ENCODE peak calls at places on chromosome 10, in eight cellular contexts. P is cardiac muscle cell; B is ascending aorta; N is SK-N-SH; J is CD8-positive, alpha-beta T cell; I is endothelial cell of umbilical vein; H is K562; U is colonic mucosa. G is an unnamed sample. For H3K4me1, the result is how much of the 10 kb centered on the place peaks cover.

GRCh38 chr10:119807960-119808697 is 64.5 kb downstream of the MCMBP start:
- DNase-seq in P (no peak), B (no peak), N (no peak), J (no peak), I (peak), H (no peak), U (no peak), G (no peak)

GRCh38 chr10:121436281-121436629 is 162.0 kb downstream of the FGFR2 start:
- DNase-seq in P (no peak), B (no peak), N (no peak), J (no peak), I (no peak), H (no peak), U (no peak), G (no peak)

GRCh38 chr10:42979730-42980467 is 97.0 kb upstream of the RET start:
- DNase-seq in P (no peak), B (no peak), N (peak), J (no peak), I (no peak), H (no peak), U (no peak), G (no peak)

GRCh38 chr10:121070257-121070656 is 219.1 kb downstream of the WDR11 start:
- DNase-seq in P (no peak), B (no peak), N (no peak), J (no peak), I (no peak), H (peak), U (peak), G (no peak)

GRCh38 chr10:86371116-86371515 is 4.5 kb upstream of the GRID1 start:
- DNase-seq in P (no peak), B (no peak), N (no peak), J (no peak), I (no peak), H (no peak), U (no peak), G (no peak)

GRCh38 chr10:127151541-127151940 is 44.9 kb downstream of the INSYN2A start:
- DNase-seq in P (no peak), B (no peak), N (no peak), J (no peak), I (no peak), H (no peak), U (no peak), G (no peak)

GRCh38 chr10:68110027-68110426 is 739 bp downstream of the MYPN start:
- DNase-seq in P (no peak), B (no peak), N (no peak), J (no peak), I (no peak), H (no peak), U (no peak), G (no peak)

GRCh38 chr10:132173185-132173584 is 13.6 kb upstream of the DPYSL4 start:
- DNase-seq in P (no peak), B (no peak), N (no peak), J (no peak), I (no peak), H (no peak), U (no peak), G (no peak)

GRCh38 chr10:43731486-43731885 is 82.8 kb upstream of the ZNF32 start:
- DNase-seq in P (no peak), B (no peak), N (no peak), J (no peak), I (no peak), H (peak), U (no peak), G (no peak)

GRCh38 chr10:129365767-129366400 is 101.2 kb upstream of the MGMT start:
- DNase-seq in P (no peak), B (no peak), N (peak), J (no peak), I (no peak), H (peak), U (no peak), G (no peak)

GRCh38 chr10:69716711-69717560 is 84.8 kb upstream of the COL13A1 start:
- DNase-seq in P (peak), B (no peak), N (peak), J (peak), I (no peak), H (peak), U (peak), G (no peak)

DNA sequence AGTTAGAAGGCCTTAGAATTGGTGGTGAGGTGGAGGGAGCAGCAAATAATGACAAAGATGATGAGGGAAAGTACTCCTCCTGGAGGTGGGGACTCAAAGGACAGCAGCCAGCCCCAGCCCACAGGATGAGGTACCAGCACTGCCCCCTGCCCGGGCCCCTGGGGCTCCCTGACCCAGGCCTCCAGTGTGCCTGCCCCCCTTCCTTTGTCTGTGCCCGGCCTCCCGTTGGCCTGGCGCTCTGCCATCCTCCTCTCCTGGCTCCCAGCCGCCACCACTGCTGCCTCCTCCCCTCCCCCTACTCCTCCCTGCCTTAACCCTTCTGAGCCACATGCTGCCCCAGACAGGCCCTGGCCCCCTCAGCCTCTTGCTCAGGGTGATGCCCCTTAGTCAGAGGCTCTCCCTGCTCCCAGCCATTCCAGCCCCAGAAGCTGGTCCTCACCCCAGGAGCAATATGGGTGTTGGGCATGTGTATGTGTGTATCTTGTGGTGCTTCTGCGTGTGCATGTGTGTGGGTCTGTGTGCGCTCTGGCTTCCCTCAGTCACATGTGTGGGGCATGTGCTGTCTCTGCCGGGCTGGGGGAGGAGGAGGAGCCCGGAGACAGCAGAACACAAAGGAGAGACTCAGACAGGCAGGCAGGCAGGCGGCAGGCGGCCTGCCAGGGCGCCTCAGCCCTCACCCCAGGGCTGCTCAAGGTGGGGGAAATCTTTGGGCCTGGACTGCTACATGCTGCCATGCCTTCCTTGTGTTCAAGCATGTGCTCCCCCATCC is 2.6 kb downstream of the LDB1 start:
- DNase-seq in P (peak), B (no peak), N (peak), J (peak), I (peak), H (peak), U (peak), G (no peak)
- H3K4me1 ChIP-seq in P (half or more), B (under half), N (half or more), J (half or more), I (half or more), H (half or more), U (under half), G (under half)

GRCh38 chr10:133179128-133179520 is 19.1 kb downstream of the KNDC1 start:
- DNase-seq in P (no peak), B (no peak), N (no peak), J (no peak), I (no peak), H (no peak), U (no peak), G (no peak)
- H3K4me3 ChIP-seq in P (no peak), B (no peak), N (no peak), J (no peak), I (no peak), H (no peak), U (no peak), G (no peak)

GRCh38 chr10:4673279-4674040 is 152.5 kb upstream of the AKR1E2 start:
- DNase-seq in P (no peak), B (no peak), N (no peak), J (no peak), I (no peak), H (no peak), U (no peak), G (no peak)

GRCh38 chr10:4670737-4671136 is 155.3 kb upstream of the AKR1E2 start:
- DNase-seq in P (no peak), B (no peak), N (no peak), J (no peak), I (no peak), H (no peak), U (no peak), G (no peak)

GRCh38 chr10:4669585-4669984 is 156.4 kb upstream of the AKR1E2 start:
- DNase-seq in P (no peak), B (no peak), N (no peak), J (no peak), I (no peak), H (no peak), U (no peak), G (no peak)

GRCh38 chr10:4672199-4672598 is 153.8 kb upstream of the AKR1E2 start:
- DNase-seq in P (no peak), B (no peak), N (no peak), J (no peak), I (no peak), H (no peak), U (no peak), G (no peak)

DNA sequence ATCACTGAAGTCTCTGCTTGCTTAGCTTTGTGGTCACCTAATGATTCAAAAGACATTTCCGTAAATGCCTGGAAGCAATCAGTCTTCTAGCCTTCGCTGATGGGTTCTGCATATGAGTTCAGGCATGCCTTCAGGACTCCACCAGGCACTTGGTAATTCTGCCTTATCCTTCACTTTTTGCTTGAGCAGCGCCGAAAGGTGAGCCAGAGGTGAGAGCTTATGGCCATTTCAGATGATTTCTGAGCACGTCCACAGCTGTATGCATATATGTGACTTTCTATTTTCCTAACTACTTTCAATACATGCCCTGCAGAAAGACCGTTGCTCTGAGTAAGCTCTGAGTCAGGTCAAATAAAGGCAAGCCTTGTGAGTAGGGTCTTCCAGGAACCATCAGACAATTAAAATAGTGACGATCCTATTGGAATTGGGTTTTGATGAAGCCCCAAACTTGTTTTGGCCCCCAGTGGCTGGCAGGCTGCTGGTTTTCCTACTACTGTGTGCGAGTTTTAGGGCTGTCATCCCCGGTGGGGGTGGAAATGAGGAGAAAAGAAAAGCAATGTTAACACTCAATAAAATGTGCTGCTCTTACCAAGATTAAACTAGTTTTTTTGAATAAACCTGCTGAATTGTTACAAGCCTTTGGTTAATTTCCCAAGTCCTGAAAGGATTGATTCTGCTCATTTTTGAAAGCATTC is 154.4 kb upstream of the AKR1E2 start:
- DNase-seq in P (no peak), B (no peak), N (no peak), J (no peak), I (no peak), H (no peak), U (no peak), G (no peak)
- H3K4me1 ChIP-seq in P (under half), B (under half), N (under half), J (under half), I (under half), H (under half), U (under half), G (under half)

GRCh38 chr10:11832042-11832441 is 8.9 kb downstream of the PROSER2 start:
- DNase-seq in P (no peak), B (no peak), N (no peak), J (no peak), I (no peak), H (no peak), U (no peak), G (no peak)
- H3K4me3 ChIP-seq in P (no peak), B (no peak), N (no peak), J (no peak), I (no peak), H (no peak), U (no peak), G (no peak)

GRCh38 chr10:79077488-79078173 is 8.9 kb downstream of the ZMIZ1 start:
- DNase-seq in P (no peak), B (no peak), N (no peak), J (no peak), I (no peak), H (no peak), U (peak), G (no peak)
- H3K4me1 ChIP-seq in P (half or more), B (under half), N (half or more), J (under half), I (under half), H (half or more), U (half or more), G (under half)

DNA sequence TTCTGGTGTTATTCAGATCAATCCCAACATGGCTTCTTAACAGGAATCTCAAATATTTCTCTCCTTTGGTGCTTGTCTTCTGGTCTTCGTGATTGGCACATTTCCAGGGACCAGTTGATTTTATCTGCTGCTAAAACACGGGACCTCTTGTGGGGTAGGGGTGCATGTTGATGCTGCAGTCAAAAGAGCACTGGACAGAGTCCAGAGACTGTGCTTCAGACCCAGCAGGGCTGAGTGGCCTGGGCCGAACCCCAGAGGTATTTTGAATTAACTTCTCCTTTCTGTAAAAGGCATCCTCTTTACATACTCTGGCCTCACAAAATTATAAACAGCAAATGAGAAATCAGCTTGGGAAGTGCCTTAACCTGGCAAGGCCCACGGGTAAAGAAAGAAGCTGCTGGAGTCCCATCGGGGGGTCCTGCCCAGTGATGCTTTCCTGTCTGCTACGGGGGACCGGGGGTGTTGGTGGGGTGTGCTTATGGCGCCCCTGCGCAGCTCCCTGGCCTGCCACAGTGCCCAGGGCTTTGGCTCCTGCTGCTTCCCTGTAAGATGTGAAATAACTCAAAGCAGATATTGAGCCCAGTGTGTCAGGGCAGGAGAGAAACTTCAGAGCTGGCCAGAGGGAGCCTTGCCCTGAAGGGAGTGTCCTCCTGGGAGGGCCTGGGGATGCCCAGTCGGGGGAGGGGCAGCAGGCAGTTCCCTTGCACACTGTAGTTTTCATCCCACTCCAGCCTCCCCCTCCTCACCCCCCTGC is 230.5 kb downstream of the TCF7L2 start:
- DNase-seq in P (no peak), B (no peak), N (peak), J (no peak), I (no peak), H (no peak), U (no peak), G (no peak)
- H3K4me3 ChIP-seq in P (no peak), B (no peak), N (no peak), J (no peak), I (no peak), H (no peak), U (no peak), G (no peak)

DNA sequence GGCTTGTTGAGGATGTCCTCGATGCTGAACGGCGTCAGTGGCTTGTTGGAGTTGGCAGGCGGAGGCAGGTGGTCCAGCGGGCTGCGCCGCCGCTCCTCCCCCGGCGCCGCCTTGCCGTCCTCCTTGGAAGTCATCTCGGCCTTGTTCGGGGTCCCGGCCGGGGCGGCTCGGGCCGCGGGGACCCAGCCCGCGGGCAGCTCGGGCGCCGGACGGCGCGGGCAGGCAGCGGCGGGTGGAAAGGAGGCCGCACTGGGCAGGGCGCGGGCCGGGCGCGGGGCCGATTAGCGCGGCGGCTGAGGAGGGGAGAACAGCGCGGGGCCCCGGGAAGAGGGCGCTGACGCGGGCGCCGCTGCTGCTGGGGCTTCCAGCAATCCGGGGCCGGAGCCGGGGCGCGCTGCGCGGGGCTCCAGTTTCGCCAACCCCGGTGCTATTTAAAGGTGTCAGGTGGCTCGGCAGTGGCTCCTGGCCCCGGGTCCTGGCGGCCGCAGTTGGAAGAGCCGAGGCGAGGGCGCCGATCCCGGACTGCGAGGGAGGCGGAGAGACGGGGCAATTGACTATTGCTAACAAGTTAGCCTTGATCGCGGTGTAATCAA is 485 bp downstream of the LBX1 start:
- DNase-seq in P (peak), B (no peak), N (peak), J (no peak), I (no peak), H (no peak), U (no peak), G (no peak)
- H3K4me1 ChIP-seq in P (under half), B (under half), N (under half), J (half or more), I (under half), H (under half), U (under half), G (under half)

DNA sequence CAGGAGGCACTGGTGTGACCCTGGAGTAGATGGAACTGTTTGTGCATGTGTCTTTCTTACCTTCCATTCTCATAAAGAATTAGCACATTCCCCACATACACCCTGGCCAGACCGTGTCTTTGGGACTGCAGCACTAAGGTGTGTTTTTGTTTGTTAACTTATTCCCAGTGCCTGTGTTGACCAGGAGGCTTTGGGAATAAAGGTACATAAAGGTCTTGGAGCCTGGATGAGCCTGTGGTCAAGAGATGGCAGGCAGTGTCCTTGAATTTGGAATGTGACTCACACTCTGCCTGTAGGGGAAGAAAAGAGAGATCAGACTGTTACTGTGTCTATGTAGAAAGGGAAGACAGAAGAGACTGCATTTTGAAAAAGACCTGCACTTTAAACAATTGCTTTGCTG is 137.6 kb downstream of the LYZL1 start:
- DNase-seq in P (no peak), B (no peak), N (no peak), J (no peak), I (no peak), H (no peak), U (no peak), G (no peak)
- H3K4me3 ChIP-seq in P (no peak), B (no peak), N (no peak), J (no peak), I (no peak), H (no peak), U (no peak), G (no peak)